ENCODE peak calls at places on chromosomes 7 and 10, in nine cellular contexts. C is HFF-Myc; W is nephron progenitor cell; H is AG09319; M is activated CD8-positive, alpha-beta T cell treated with anti-CD3 and anti-CD28 coated beads for 36 hours; Z is left ventricle myocardium inferior; Y is neural crest cell; U is stomach; X is DND-41. J is an unnamed sample.
A peak's percentile ranks its signal among the peaks of the same experiment; 100 is the strongest.

GRCh38 chr10:44465430-44466115 is 80.7 kb upstream of the CXCL12 start:
- DNase-seq in U (no peak), H (no peak), C (no peak), M (no peak), X (no peak), Z (no peak), Y (no peak), W (peak; percentile 43), J (no peak)

GRCh38 chr10:105756386-105756785 is 1115.3 kb downstream of the SORCS3 start:
- DNase-seq in M (no peak), H (no peak), U (no peak), W (no peak), X (no peak), Y (no peak), Z (no peak), C (no peak), J (no peak)

GRCh38 chr10:31103096-31103495 is 71.4 kb upstream of the ZNF438 start:
- DNase-seq in X (peak; percentile 57), Z (no peak), C (no peak), W (peak; percentile 6), Y (no peak), U (no peak), M (no peak), H (no peak), J (no peak)

GRCh38 chr7:375491-375821 is 85.5 kb downstream of the FOXL3 start:
- DNase-seq in Z (no peak), U (peak; percentile 23), C (no peak), W (no peak), X (no peak), Y (no peak), M (peak; percentile 0), H (no peak), J (peak; percentile 9)

GRCh38 chr7:77982926-77983550 is 184.5 kb downstream of the PHTF2 start:
- DNase-seq in W (no peak), Y (no peak), X (no peak), C (no peak), U (no peak), H (no peak), Z (no peak), M (peak; percentile 40), J (no peak)

GRCh38 chr10:71222541-71223364 is 10.4 kb downstream of the UNC5B start:
- DNase-seq in M (no peak), U (peak; percentile 18), X (no peak), H (no peak), Z (no peak), W (no peak), Y (no peak), C (no peak), J (no peak)

GRCh38 chr7:109793-110556 is 82.4 kb upstream of the FAM20C start:
- DNase-seq in Y (no peak), W (no peak), H (no peak), X (no peak), Z (no peak), M (no peak), C (no peak), U (peak; percentile 21), J (no peak)

GRCh38 chr7:33981686-33982424 is 76.5 kb downstream of the BMPER start:
- DNase-seq in U (no peak), C (no peak), M (no peak), X (no peak), Y (no peak), H (no peak), Z (no peak), W (no peak), J (no peak)

GRCh38 chr7:149355390-149356048 is 93.5 kb downstream of the ZNF783 start:
- DNase-seq in U (no peak), C (no peak), H (no peak), Y (no peak), W (no peak), M (peak; percentile 9), X (no peak), Z (no peak), J (no peak)

GRCh38 chr7:78226059-78226658 is 427.6 kb downstream of the PHTF2 start:
- DNase-seq in M (peak; percentile 53), X (peak; percentile 26), W (peak; percentile 70), U (peak; percentile 41), H (peak; percentile 22), Y (peak; percentile 45), C (peak; percentile 47), Z (peak; percentile 19), J (no peak)

GRCh38 chr7:33039905-33040292 is 22.7 kb downstream of the NT5C3A start:
- DNase-seq in X (no peak), M (no peak), Y (no peak), U (no peak), W (no peak), Z (no peak), C (no peak), H (no peak), J (no peak)

GRCh38 chr7:157701395-157701794 is 364.6 kb downstream of the DNAJB6 start:
- DNase-seq in C (no peak), X (no peak), Z (no peak), Y (no peak), U (no peak), H (no peak), W (no peak), M (no peak), J (no peak)

GRCh38 chr7:149279111-149279743 is 17.2 kb downstream of the ZNF783 start:
- DNase-seq in M (no peak), Z (no peak), H (no peak), W (no peak), X (no peak), C (no peak), Y (no peak), U (no peak), J (no peak)

GRCh38 chr10:95419399-95419798 is 128.6 kb upstream of the PDLIM1 start:
- DNase-seq in M (no peak), Z (no peak), W (no peak), C (no peak), Y (no peak), X (no peak), U (no peak), H (no peak), J (no peak)

GRCh38 chr7:27031289-27032172 is 64.3 kb downstream of the HOXA1 start:
- DNase-seq in Y (no peak), M (no peak), X (no peak), C (no peak), Z (no peak), W (no peak), H (no peak), U (no peak), J (no peak)

GRCh38 chr10:123651421-123652047 is 14.6 kb upstream of the GPR26 start:
- DNase-seq in H (no peak), Y (no peak), X (no peak), U (peak; percentile 11), W (no peak), Z (no peak), C (no peak), M (no peak), J (no peak)

GRCh38 chr10:123655763-123656162 is 10.4 kb upstream of the GPR26 start:
- DNase-seq in H (no peak), Z (no peak), Y (no peak), M (no peak), W (no peak), X (no peak), C (no peak), U (no peak), J (no peak)
- TF ChIP-seq CTCF in H (no peak), Z (no peak), Y (no peak), M (no peak), W (no peak), X (no peak), C (no peak), U (no peak), J (no peak)

GRCh38 chr10:58412502-58412961 is 27.3 kb downstream of the TFAM start:
- DNase-seq in W (no peak), C (no peak), M (no peak), U (no peak), Y (no peak), Z (no peak), X (no peak), H (no peak), J (no peak)
- TF ChIP-seq CTCF in W (no peak), C (peak; percentile 18), M (no peak), U (no peak), Y (no peak), Z (no peak), X (no peak), H (peak; percentile 12), J (peak; percentile 9)

GRCh38 chr10:1048349-1048731 is 579 bp downstream of the IDI1 start:
- DNase-seq in U (no peak), M (peak; percentile 65), W (no peak), C (no peak), Y (no peak), H (no peak), X (no peak), Z (peak; percentile 33), J (no peak)

GRCh38 chr10:1050145-1050544 is 1.2 kb upstream of the IDI1 start:
- DNase-seq in C (no peak), U (no peak), Z (no peak), Y (no peak), W (peak; percentile 30), H (no peak), M (peak; percentile 39), X (peak; percentile 48), J (no peak)

GRCh38 chr10:1048732-1049424 is at the start of gene IDI1:
- DNase-seq in Z (peak; percentile 97), W (peak; percentile 96), H (peak; percentile 97), Y (peak; percentile 96), U (peak; percentile 98), M (peak; percentile 98), X (peak; percentile 99), C (peak; percentile 94), J (peak; percentile 89)

GRCh38 chr10:1049425-1049958 is 573 bp upstream of the IDI1 start:
- DNase-seq in M (no peak), C (no peak), Z (no peak), U (peak; percentile 42), W (no peak), H (no peak), Y (no peak), X (no peak), J (no peak)

GRCh38 chr10:1050555-1050954 is 1.6 kb upstream of the IDI1 start:
- DNase-seq in M (peak; percentile 64), U (no peak), Y (no peak), C (no peak), H (no peak), Z (no peak), W (no peak), X (peak; percentile 35), J (no peak)
- TF ChIP-seq CTCF in M (no peak), U (no peak), Y (peak; percentile 25), C (no peak), H (no peak), Z (no peak), W (no peak), X (no peak), J (peak; percentile 31)

GRCh38 chr7:29763266-29763665 is 43.0 kb upstream of the WIPF3 start:
- DNase-seq in Y (no peak), Z (no peak), U (no peak), C (no peak), X (no peak), H (no peak), M (no peak), W (no peak), J (no peak)

GRCh38 chr7:29765392-29765979 is 40.8 kb upstream of the WIPF3 start:
- DNase-seq in M (no peak), U (no peak), W (no peak), Z (no peak), H (no peak), X (no peak), Y (no peak), C (no peak), J (no peak)

DNA sequence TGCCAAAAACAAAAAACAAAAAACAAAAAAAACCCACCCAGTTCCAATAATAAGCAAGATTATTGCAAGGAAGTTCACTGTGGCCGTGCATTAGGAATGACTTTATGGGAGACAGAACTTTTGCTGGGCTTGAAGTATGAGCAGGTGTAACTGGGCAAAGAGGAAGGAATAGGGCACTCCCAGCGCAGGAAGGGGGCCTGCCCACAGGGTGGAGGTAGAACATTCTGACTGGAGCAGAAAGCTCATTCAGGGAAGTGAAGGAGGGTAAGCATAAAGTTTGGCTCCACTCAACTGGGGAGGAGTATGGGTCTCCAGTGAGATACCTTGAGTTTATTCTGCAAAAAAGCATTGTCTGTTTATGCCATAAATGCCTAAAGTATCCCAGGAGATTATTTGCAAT is 42.1 kb upstream of the WIPF3 start:
- DNase-seq in Y (no peak), W (peak; percentile 9), C (no peak), Z (no peak), M (peak; percentile 2), H (no peak), U (peak; percentile 55), X (no peak), J (no peak)
- TF ChIP-seq CTCF in Y (peak; percentile 27), W (no peak), C (no peak), Z (peak; percentile 27), M (no peak), H (no peak), U (no peak), X (peak; percentile 36), J (peak; percentile 26)

J was measured in progenitor cell of endocrine pancreas.